ENCODE peak calls at places on chromosomes 16 and 17, in ten cellular contexts. Z is GM23248; Y is effector memory CD4-positive, alpha-beta T cell; D is mesendoderm; P is ovary; V is osteoblast; G is A549; O is PC-9; C is Peyer's patch; S is foreskin keratinocyte. K is an unnamed sample.

GRCh38 chr17:64779344-64780095 is 117.4 kb upstream of the SMURF2 start:
- DNase-seq in Z (no peak), Y (no peak), D (peak; percentile 41), P (no peak), V (peak; percentile 77), G (no peak), O (no peak), C (no peak), S (no peak), K (no peak)

GRCh38 chr17:62627904-62628603 is 584 bp downstream of the MRC2 start:
- DNase-seq in Z (peak; percentile 85), Y (no peak), D (peak; percentile 53), P (peak; percentile 85), V (peak; percentile 95), G (peak; percentile 55), O (no peak), C (no peak), S (no peak), K (peak; percentile 61)

GRCh38 chr17:44922746-44923470 is 7.6 kb upstream of the GFAP start:
- DNase-seq in Z (no peak), Y (no peak), D (no peak), P (no peak), V (peak; percentile 34), G (no peak), O (no peak), C (no peak), S (no peak), K (no peak)

GRCh38 chr16:55035037-55035436 is 104.4 kb downstream of the IRX5 start:
- DNase-seq in Z (peak; percentile 33), Y (no peak), D (peak; percentile 62), P (no peak), V (no peak), G (peak; percentile 39), O (peak; percentile 9), C (no peak), S (no peak), K (no peak)

GRCh38 chr17:40843242-40843641 is 20.8 kb upstream of the KRT10 start:
- DNase-seq in Z (no peak), Y (no peak), D (peak; percentile 18), P (no peak), V (no peak), G (no peak), O (no peak), C (no peak), S (no peak), K (no peak)

GRCh38 chr16:20844054-20844453 is 37.7 kb downstream of the REXO5 start:
- DNase-seq in Z (no peak), Y (no peak), D (no peak), P (no peak), V (no peak), G (no peak), O (no peak), C (no peak), S (no peak), K (no peak)

GRCh38 chr16:86590501-86591144 is 12.3 kb downstream of the FOXL1 start:
- DNase-seq in Z (peak; percentile 95), Y (no peak), D (no peak), P (no peak), V (peak; percentile 32), G (no peak), O (no peak), C (no peak), S (peak; percentile 75), K (no peak)

GRCh38 chr17:69761011-69761410 is 314.0 kb upstream of the KCNJ16 start:
- DNase-seq in Z (peak; percentile 61), Y (no peak), D (no peak), P (no peak), V (no peak), G (no peak), O (no peak), C (no peak), S (no peak), K (no peak)

GRCh38 chr16:29811170-29811895 is 660 bp upstream of the PRRT2 start:
- DNase-seq in Z (peak; percentile 99), Y (peak; percentile 60), D (peak; percentile 99), P (peak; percentile 98), V (peak; percentile 100), G (peak; percentile 93), O (peak; percentile 99), C (peak; percentile 81), S (peak; percentile 79), K (peak; percentile 89)

GRCh38 chr17:14755002-14755401 is 454.1 kb downstream of the HS3ST3B1 start:
- DNase-seq in Z (no peak), Y (no peak), D (no peak), P (no peak), V (no peak), G (no peak), O (no peak), C (no peak), S (no peak), K (no peak)

DNA sequence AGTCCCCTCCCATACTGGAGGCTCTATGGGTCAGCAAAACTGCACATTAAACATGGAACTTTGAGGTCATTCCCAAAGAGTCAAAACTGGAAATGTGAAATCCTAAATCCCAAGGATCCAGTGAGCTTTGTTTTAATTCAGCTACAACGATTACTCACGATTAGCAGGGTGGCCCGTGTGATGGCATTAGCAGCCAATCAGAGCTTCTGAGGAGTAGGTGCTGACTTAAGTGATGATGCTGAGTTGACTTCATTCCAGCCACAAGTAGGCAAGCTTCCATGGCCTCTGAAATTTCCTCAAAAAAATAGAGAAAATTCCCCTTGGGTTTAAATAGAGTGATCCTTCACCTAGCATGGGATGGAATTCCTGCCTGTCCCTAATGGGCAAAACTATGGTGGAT is 28.1 kb upstream of the BEAN1 start:
- DNase-seq in Z (peak; percentile 49), Y (no peak), D (no peak), P (no peak), V (no peak), G (no peak), O (no peak), C (no peak), S (no peak), K (no peak)
- H3K27ac ChIP-seq in Z (no peak overlapping the region), Y (no peak overlapping the region), D (no peak overlapping the region), P (no peak overlapping the region), V (no peak overlapping the region), G (no peak overlapping the region), O (no peak overlapping the region), C (no peak overlapping the region), S (no peak overlapping the region), K (no peak overlapping the region)

GRCh38 chr17:21359483-21359840 is 16.7 kb upstream of the KCNJ12 start:
- DNase-seq in Z (no peak), Y (no peak), D (no peak), P (no peak), V (peak; percentile 18), G (no peak), O (no peak), C (no peak), S (no peak), K (no peak)
- H3K27ac ChIP-seq in Z (no peak overlapping the region), Y (no peak overlapping the region), D (no peak overlapping the region), P (no peak overlapping the region), V (no peak overlapping the region), G (no peak overlapping the region), O (no peak overlapping the region), C (no peak overlapping the region), S (no peak overlapping the region), K (no peak overlapping the region)

GRCh38 chr17:78723001-78723796 is 58.9 kb downstream of the CYTH1 start:
- DNase-seq in Z (peak; percentile 38), Y (no peak), D (peak; percentile 81), P (peak; percentile 66), V (no peak), G (no peak), O (no peak), C (no peak), S (no peak), K (peak; percentile 88)
- H3K27ac ChIP-seq in Z (no peak overlapping the region), Y (peak overlapping the region; percentile 60), D (no peak overlapping the region), P (peak overlapping the region; percentile 43), V (no peak overlapping the region), G (no peak overlapping the region), O (no peak overlapping the region), C (peak overlapping the region; percentile 48), S (no peak overlapping the region), K (peak overlapping the region; percentile 93)

GRCh38 chr16:12390074-12390473 is 413.5 kb downstream of the SNX29 start:
- DNase-seq in Z (no peak), Y (no peak), D (no peak), P (no peak), V (no peak), G (no peak), O (no peak), C (no peak), S (no peak), K (no peak)

GRCh38 chr16:12390644-12391043 is 413.0 kb downstream of the CPPED1 start:
- DNase-seq in Z (peak; percentile 73), Y (no peak), D (no peak), P (no peak), V (no peak), G (no peak), O (no peak), C (no peak), S (no peak), K (no peak)

GRCh38 chr16:12392585-12393089 is 411.1 kb downstream of the CPPED1 start:
- DNase-seq in Z (peak; percentile 15), Y (no peak), D (no peak), P (peak; percentile 41), V (no peak), G (no peak), O (no peak), C (no peak), S (no peak), K (no peak)

GRCh38 chr16:12393208-12393607 is 410.5 kb downstream of the CPPED1 start:
- DNase-seq in Z (no peak), Y (no peak), D (no peak), P (no peak), V (no peak), G (no peak), O (no peak), C (no peak), S (no peak), K (no peak)

GRCh38 chr16:12391974-12392373 is 411.7 kb downstream of the CPPED1 start:
- DNase-seq in Z (no peak), Y (no peak), D (no peak), P (no peak), V (no peak), G (no peak), O (no peak), C (no peak), S (no peak), K (no peak)
- H3K27ac ChIP-seq in Z (no peak overlapping the region), Y (no peak overlapping the region), D (no peak overlapping the region), P (peak overlapping the region; percentile 33), V (no peak overlapping the region), G (no peak overlapping the region), O (no peak overlapping the region), C (no peak overlapping the region), S (no peak overlapping the region), K (no peak overlapping the region)

K was measured in caudate nucleus.